ENCODE peak calls at places on chromosomes 6 and 20, in six cellular contexts. E is amniotic stem cell; W is activated gamma-delta T cell treated with anti-CD3 and anti-CD28 coated beads, Interleukin-2, amount 50 U/mL, for 16 hours; P is Caki2; A is activated CD4-positive, alpha-beta T cell treated with anti-CD3 and anti-CD28 coated beads, Interleukin-2, amount 50 U/mL, for 48 hours; C is NCI-H146. Y is an unnamed sample.
A peak's percentile ranks its signal among the peaks of the same experiment; 100 is the strongest.

GRCh38 chr6:111803804-111804203 is 69.4 kb downstream of the FYN start:
- DNase-seq in W (no peak), E (no peak), A (no peak), C (no peak), P (no peak), Y (no peak)

GRCh38 chr20:46341374-46342044 is 33.2 kb upstream of the CDH22 start:
- DNase-seq in A (no peak), W (no peak), C (no peak), E (no peak), P (no peak), Y (no peak)

GRCh38 chr20:49893242-49894072 is 21.9 kb downstream of the SPATA2 start:
- DNase-seq in A (peak; percentile 62), C (no peak), E (no peak), P (no peak), W (no peak), Y (no peak)

GRCh38 chr6:102015431-102015830 is 621.9 kb downstream of the GRIK2 start:
- DNase-seq in A (no peak), E (no peak), C (no peak), P (no peak), W (no peak), Y (no peak)

GRCh38 chr6:131782764-131783163 is 25.1 kb upstream of the ENPP1 start:
- DNase-seq in A (no peak), E (no peak), C (peak; percentile 88), W (no peak), P (no peak), Y (peak; percentile 43)

GRCh38 chr6:6008648-6009421 is 2.1 kb upstream of the NRN1 start:
- DNase-seq in E (no peak), C (peak; percentile 64), W (no peak), A (peak; percentile 71), P (peak; percentile 85), Y (peak; percentile 75)

GRCh38 chr6:63394656-63395308 is 75.0 kb upstream of the LGSN start:
- DNase-seq in C (no peak), W (no peak), A (no peak), E (no peak), P (no peak), Y (no peak)

GRCh38 chr6:44701637-44702101 is 314.2 kb downstream of the CDC5L start:
- DNase-seq in W (no peak), E (no peak), P (no peak), C (no peak), A (no peak), Y (no peak)

GRCh38 chr20:46990017-46990810 is 95.6 kb downstream of the EYA2 start:
- DNase-seq in E (no peak), W (no peak), P (no peak), A (peak; percentile 37), C (no peak), Y (no peak)

GRCh38 chr6:36118550-36119107 is 11.7 kb upstream of the MAPK13 start:
- DNase-seq in C (peak; percentile 54), A (peak; percentile 40), P (peak; percentile 75), W (peak; percentile 70), E (no peak), Y (peak; percentile 84)

GRCh38 chr6:108288742-108289141 is 6.1 kb upstream of the AFG1L start:
- DNase-seq in W (no peak), C (no peak), A (no peak), P (no peak), E (no peak), Y (no peak)

GRCh38 chr20:43894531-43894930 is 20.1 kb upstream of the TOX2 start:
- DNase-seq in C (no peak), P (no peak), W (no peak), A (no peak), E (no peak), Y (no peak)

GRCh38 chr6:113953346-113953745 is 17.6 kb downstream of the HDAC2 start:
- DNase-seq in W (no peak), C (no peak), E (no peak), P (no peak), A (no peak), Y (no peak)

GRCh38 chr6:47182291-47182957 is 127.3 kb downstream of the TNFRSF21 start:
- DNase-seq in W (no peak), A (no peak), P (no peak), C (no peak), E (no peak), Y (no peak)

GRCh38 chr20:58550661-58551060 is 35.5 kb upstream of the APCDD1L start:
- DNase-seq in W (no peak), P (peak; percentile 18), C (no peak), A (no peak), E (peak; percentile 84), Y (no peak)

GRCh38 chr20:9172908-9173307 is 104.0 kb downstream of the PLCB4 start:
- DNase-seq in C (no peak), E (no peak), W (no peak), A (no peak), P (no peak), Y (peak; percentile 48)

GRCh38 chr6:143581835-143582480 is 70.4 kb upstream of the FUCA2 start:
- DNase-seq in W (no peak), E (no peak), C (no peak), P (no peak), A (no peak), Y (no peak)

Y was measured in NCI-H69.